ENCODE peak calls at places on chromosome 10, in four cellular contexts. U is heart right ventricle, V is RWPE1, Z is WERI-Rb-1. I is an unnamed sample.

GRCh38 chr10:132522521-132523411 is 14.8 kb upstream of the INPP5A start:
- DNase-seq in U (peak), V (no peak), Z (no peak), I (no peak)

GRCh38 chr10:76270464-76270863 is 839.0 kb downstream of the LRMDA start:
- DNase-seq in U (no peak), Z (no peak), V (no peak), I (no peak)

GRCh38 chr10:5895365-5895764 is 5.3 kb downstream of the FBH1 start:
- DNase-seq in V (no peak), Z (no peak), U (no peak), I (no peak)

GRCh38 chr10:101588879-101589278 is 758 bp downstream of the DPCD start:
- DNase-seq in V (peak), Z (no peak), U (no peak), I (no peak)

GRCh38 chr10:4770766-4771553 is 55.0 kb upstream of the AKR1E2 start:
- DNase-seq in U (no peak), Z (no peak), V (peak), I (peak)

GRCh38 chr10:62062752-62063512 is 161.4 kb downstream of the ARID5B start:
- DNase-seq in Z (no peak), V (no peak), U (no peak), I (no peak)

GRCh38 chr10:100287756-100288155 is 1.3 kb upstream of the BLOC1S2 start:
- DNase-seq in V (no peak), Z (no peak), U (no peak), I (peak)

GRCh38 chr10:79247373-79248137 is 99.7 kb upstream of the PPIF start:
- DNase-seq in Z (no peak), U (no peak), V (no peak), I (no peak)

GRCh38 chr10:89653410-89653828 is 8.4 kb upstream of the PANK1 start:
- DNase-seq in U (no peak), Z (no peak), V (no peak), I (peak)

GRCh38 chr10:4686644-4686996 is 139.4 kb upstream of the AKR1E2 start:
- DNase-seq in U (no peak), Z (no peak), V (peak), I (peak)

DNA sequence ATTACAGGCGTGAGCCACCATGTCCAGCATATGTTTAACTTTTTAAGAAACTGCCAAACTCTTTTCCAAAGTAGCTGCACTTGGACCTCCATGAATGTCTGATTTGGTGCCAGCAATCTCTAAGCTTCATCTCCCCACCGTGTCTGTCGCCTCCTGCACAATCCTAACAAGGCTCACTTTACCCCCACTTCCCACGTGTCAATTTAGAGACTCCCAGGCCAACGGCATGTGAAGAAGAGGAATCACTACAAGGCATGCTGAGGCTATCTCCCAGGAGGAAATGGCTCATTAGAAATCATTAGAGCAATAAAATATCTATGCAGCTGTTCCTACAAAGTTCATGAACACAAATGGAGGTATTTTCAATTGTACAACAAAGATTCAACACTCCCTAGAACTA is 14.8 kb downstream of the ST8SIA6 start:
- DNase-seq in Z (no peak), V (no peak), U (no peak), I (no peak)
- H3K27ac ChIP-seq in Z (no peak), V (no peak), U (no peak), I (no peak)

GRCh38 chr10:96242822-96243221 is 28.5 kb downstream of the BLNK start:
- DNase-seq in U (no peak), V (no peak), Z (no peak), I (no peak)
- H3K27ac ChIP-seq in U (no peak), V (no peak), Z (no peak), I (no peak)

DNA sequence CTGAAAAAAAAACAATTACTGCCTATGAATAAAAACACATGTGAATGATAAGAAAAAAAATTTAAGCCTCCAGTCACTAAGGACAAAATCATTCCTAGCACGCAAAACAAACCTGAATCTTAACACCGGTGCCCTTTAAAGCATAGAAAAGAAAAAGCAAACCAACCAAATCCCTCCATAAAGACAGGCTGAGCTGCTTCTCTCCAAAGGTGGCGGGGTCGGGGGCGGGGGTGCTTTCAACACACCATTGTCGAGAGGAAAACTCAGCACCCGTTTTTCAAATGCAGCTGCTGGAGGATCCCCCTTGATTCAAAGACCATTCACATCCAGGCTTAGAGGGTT is 1.4 kb downstream of the ST8SIA6 start:
- DNase-seq in V (no peak), U (no peak), Z (no peak), I (no peak)
- H3K27ac ChIP-seq in V (peak), U (peak), Z (no peak), I (no peak)

DNA sequence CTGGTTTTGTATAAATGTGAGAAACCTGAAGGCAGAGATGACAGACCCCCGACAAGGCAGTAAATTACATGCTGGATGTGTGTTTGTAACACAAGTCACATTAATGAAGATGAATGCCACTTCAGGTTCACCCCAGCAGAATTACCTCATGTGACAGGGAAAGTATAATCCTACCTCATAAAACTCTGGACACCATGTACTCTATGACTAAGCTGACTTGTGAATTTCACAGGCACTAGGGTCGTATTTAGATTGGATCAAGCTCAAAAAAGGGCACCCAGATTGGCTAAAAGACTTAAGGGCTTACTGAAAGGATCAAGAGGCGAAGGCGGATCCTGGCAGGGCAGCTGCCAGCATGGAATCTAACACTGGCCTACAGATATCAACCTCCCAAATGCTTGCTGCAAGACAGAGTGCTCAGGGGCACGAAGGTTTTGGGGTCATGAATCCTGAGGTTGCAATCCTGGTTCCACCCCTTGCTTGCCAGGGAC is 161.4 kb downstream of the PIP4K2A start:
- DNase-seq in Z (peak), U (no peak), V (no peak), I (no peak)
- H3K27ac ChIP-seq in Z (no peak), U (no peak), V (peak), I (no peak)

DNA sequence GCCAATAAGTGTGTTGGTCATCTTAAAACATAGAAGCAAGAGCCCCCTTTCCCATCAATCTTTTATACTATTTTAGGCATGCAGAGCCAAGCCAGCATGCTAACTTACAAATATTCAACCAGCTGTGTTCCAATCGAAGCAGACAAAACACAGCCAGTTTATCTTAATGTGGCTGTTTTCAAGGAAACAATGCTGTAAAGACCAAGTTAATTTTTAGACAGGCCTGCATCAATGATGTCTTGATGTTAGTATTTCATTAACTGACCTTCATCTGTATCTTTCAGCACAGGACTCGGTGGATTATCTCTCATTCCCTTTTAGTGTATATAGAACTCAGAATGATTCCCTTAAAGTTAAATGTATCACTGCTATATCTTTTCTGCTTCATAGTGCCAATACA is 262.0 kb upstream of the ZWINT start:
- DNase-seq in Z (no peak), U (no peak), V (no peak), I (no peak)
- H3K27ac ChIP-seq in Z (no peak), U (no peak), V (no peak), I (no peak)

I was measured in foreskin keratinocyte.